ENCODE peak calls at places on chromosomes 12 and 14, in nine cellular contexts. E is left ventricle myocardium inferior, Y is cardiac fibroblast, L is fibroblast of pulmonary artery, U is adrenal gland, M is AG10803, H is mucosa of descending colon, Z is kidney epithelial cell, O is mammary epithelial cell. D is an unnamed sample.

GRCh38 chr14:28813810-28814209 is 47.2 kb downstream of the FOXG1 start:
- DNase-seq in L (peak), Z (no peak), H (no peak), U (no peak), O (peak), Y (peak), E (no peak), M (peak), D (no peak)

GRCh38 chr14:55654233-55654632 is 74.2 kb downstream of the KTN1 start:
- DNase-seq in Z (no peak), O (no peak), Y (no peak), L (peak), E (no peak), U (no peak), H (no peak), M (no peak), D (no peak)

GRCh38 chr14:89702151-89702936 is 252.2 kb downstream of the EFCAB11 start:
- DNase-seq in O (no peak), M (peak), H (peak), E (peak), Z (no peak), Y (peak), U (peak), L (peak), D (no peak)

GRCh38 chr12:28497889-28498411 is 307.7 kb downstream of the CCDC91 start:
- DNase-seq in U (no peak), Z (no peak), L (peak), H (no peak), Y (peak), E (no peak), O (peak), M (peak), D (no peak)

GRCh38 chr14:37232907-37233481 is 35.3 kb downstream of the MIPOL1 start:
- DNase-seq in E (no peak), H (no peak), U (no peak), L (peak), Z (no peak), M (peak), O (peak), Y (peak), D (peak)

GRCh38 chr14:104676694-104677505 is 12.5 kb upstream of the INF2 start:
- DNase-seq in E (peak), U (no peak), O (no peak), H (peak), Y (no peak), L (no peak), M (no peak), Z (no peak), D (no peak)

GRCh38 chr14:93012516-93013367 is 89.8 kb downstream of the CHGA start:
- DNase-seq in O (no peak), Z (no peak), H (no peak), L (no peak), M (no peak), Y (peak), U (no peak), E (no peak), D (no peak)

GRCh38 chr14:41606249-41607118 is at the start of gene LRFN5:
- DNase-seq in Z (no peak), M (peak), E (peak), U (peak), H (no peak), L (peak), Y (peak), O (no peak), D (no peak)

GRCh38 chr14:67851785-67852410 is 32.3 kb downstream of the RAD51B start:
- DNase-seq in H (no peak), M (no peak), L (no peak), Y (no peak), U (no peak), E (no peak), O (no peak), Z (no peak), D (no peak)

GRCh38 chr14:104681689-104682074 is 7.7 kb upstream of the INF2 start:
- DNase-seq in E (peak), Z (peak), H (peak), L (peak), Y (peak), O (peak), M (peak), U (peak), D (no peak)

GRCh38 chr12:105409881-105410471 is 79.5 kb downstream of the C12orf75 start:
- DNase-seq in E (peak), Z (no peak), H (no peak), Y (peak), U (peak), L (peak), O (peak), M (peak), D (no peak)

GRCh38 chr12:44217146-44217883 is 381.4 kb downstream of the TMEM117 start:
- DNase-seq in O (peak), Y (no peak), L (no peak), E (no peak), H (no peak), U (no peak), Z (no peak), M (no peak), D (no peak)

GRCh38 chr12:87317302-87317701 is 711.9 kb downstream of the C12orf50 start:
- DNase-seq in O (peak), E (no peak), H (no peak), Z (no peak), U (no peak), L (no peak), M (no peak), Y (peak), D (no peak)

GRCh38 chr12:47705571-47706425 is at the start of gene RPAP3:
- DNase-seq in E (peak), Y (peak), O (peak), M (peak), L (peak), Z (peak), U (peak), H (peak), D (no peak)

GRCh38 chr12:206746-207440 is 7.1 kb downstream of the SLC6A12 start:
- DNase-seq in Z (no peak), E (no peak), U (no peak), O (no peak), M (no peak), L (no peak), Y (no peak), H (no peak), D (no peak)

GRCh38 chr12:93223440-93224426 is 154.0 kb upstream of the NUDT4 start:
- DNase-seq in H (no peak), O (peak), E (no peak), U (no peak), L (peak), Z (no peak), M (peak), Y (peak), D (no peak)

GRCh38 chr14:103204852-103205540 is 81.7 kb downstream of the TNFAIP2 start:
- DNase-seq in O (peak), M (peak), H (no peak), U (no peak), Z (no peak), Y (peak), L (peak), E (no peak), D (no peak)

GRCh38 chr12:123269980-123270379 is 1.7 kb downstream of the CDK2AP1 start:
- DNase-seq in U (no peak), E (no peak), Z (no peak), M (no peak), H (no peak), L (no peak), Y (no peak), O (peak), D (no peak)

GRCh38 chr14:101363880-101364391 is 197.4 kb upstream of the DIO3 start:
- DNase-seq in E (no peak), Y (no peak), Z (no peak), M (no peak), H (no peak), L (no peak), U (no peak), O (no peak), D (no peak)

GRCh38 chr14:67762051-67762450 is 54.3 kb downstream of the ZFYVE26 start:
- DNase-seq in E (no peak), H (no peak), Y (no peak), M (no peak), O (no peak), U (no peak), L (no peak), Z (no peak), D (no peak)

GRCh38 chr14:51211149-51211548 is 28.9 kb upstream of the TMX1 start:
- DNase-seq in E (no peak), L (peak), Z (peak), M (no peak), O (no peak), Y (peak), U (no peak), H (no peak), D (no peak)

GRCh38 chr12:124506832-124507153 is 60.6 kb downstream of the NCOR2 start:
- DNase-seq in H (no peak), Y (no peak), U (no peak), M (no peak), O (no peak), Z (no peak), L (no peak), E (no peak), D (no peak)
- H3K4me3 ChIP-seq in H (no peak), Y (no peak), U (no peak), M (peak), O (no peak), Z (no peak), L (no peak), E (peak), D (no peak)

DNA sequence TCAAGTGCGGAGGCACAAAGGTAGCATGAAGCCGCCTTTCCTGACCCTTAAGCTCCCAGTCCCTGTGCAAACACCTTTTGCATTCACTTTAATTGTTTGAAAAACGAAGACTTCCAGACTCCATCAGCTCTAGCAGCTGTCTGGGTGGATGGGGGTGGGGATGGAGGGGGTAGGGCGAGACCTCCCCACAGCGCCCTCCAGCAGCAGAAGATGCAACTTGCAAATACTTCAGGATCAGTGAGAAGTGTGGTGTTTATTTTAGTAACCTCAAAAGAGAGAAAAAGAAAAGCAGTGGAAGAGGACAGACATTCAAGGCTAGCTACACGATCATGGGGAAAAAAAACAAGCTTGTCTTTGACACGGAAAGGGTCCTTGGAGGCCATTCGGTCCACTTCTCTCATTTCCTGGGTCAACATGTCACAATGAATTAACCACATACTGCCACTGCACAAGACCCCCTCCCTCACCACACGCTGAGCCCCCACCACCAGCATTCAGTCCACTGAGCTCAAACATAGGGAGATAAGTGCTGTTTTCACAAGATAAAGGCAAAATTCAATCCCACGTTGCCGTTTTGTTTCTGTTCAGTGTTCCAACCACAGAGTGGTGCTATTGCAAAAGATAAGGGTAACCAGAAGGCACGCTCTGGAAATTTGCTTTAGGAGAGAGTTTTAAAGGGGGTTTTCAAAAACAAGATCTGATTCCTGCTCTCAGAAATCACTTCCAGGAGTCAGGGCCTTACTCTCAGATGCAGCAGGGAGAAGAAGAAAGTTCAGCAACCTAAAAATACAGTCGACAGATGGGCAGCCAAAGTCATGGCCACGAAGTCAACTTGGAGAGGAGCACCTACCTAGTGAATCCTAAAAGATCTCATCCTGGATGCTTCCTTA is 3.3 kb upstream of the NTF3 start:
- DNase-seq in U (no peak), Y (peak), Z (no peak), H (no peak), O (no peak), E (no peak), M (peak), L (peak), D (no peak)
- H3K4me3 ChIP-seq in U (no peak), Y (no peak), Z (no peak), H (no peak), O (no peak), E (no peak), M (peak), L (no peak), D (peak)

GRCh38 chr12:95168746-95169145 is 48.5 kb downstream of the FGD6 start:
- DNase-seq in Z (no peak), E (no peak), H (no peak), L (no peak), O (no peak), Y (no peak), U (no peak), M (no peak), D (no peak)

GRCh38 chr12:95169368-95169767 is 47.9 kb downstream of the FGD6 start:
- DNase-seq in U (peak), Z (peak), Y (peak), H (no peak), E (no peak), L (peak), O (peak), M (peak), D (peak)

GRCh38 chr12:95158919-95159318 is 58.3 kb downstream of the FGD6 start:
- DNase-seq in Y (no peak), E (no peak), O (no peak), M (no peak), L (no peak), U (no peak), H (no peak), Z (no peak), D (no peak)

DNA sequence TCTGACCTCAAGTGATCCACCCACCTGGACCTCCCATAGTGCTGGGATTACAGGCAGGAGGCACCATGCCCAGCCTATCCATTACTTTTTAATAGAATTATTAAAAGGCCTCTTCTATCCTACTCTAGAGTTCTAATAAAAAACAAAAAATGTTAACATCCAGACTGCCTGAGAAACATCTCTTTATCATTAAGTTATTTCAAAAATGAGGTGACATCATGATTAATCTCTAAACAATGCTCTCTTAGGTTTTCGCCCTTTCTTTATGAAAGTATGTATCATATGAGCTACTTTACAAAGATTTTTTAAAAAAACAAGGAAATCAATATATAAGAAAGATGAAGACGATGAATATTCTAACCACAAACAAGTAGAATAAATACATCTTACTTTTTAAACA is 52.6 kb downstream of the FGD6 start:
- DNase-seq in U (no peak), H (no peak), M (peak), E (no peak), Z (no peak), Y (peak), O (no peak), L (peak), D (no peak)
- H3K4me3 ChIP-seq in U (peak), H (no peak), M (no peak), E (no peak), Z (no peak), Y (no peak), O (no peak), L (no peak), D (no peak)

DNA sequence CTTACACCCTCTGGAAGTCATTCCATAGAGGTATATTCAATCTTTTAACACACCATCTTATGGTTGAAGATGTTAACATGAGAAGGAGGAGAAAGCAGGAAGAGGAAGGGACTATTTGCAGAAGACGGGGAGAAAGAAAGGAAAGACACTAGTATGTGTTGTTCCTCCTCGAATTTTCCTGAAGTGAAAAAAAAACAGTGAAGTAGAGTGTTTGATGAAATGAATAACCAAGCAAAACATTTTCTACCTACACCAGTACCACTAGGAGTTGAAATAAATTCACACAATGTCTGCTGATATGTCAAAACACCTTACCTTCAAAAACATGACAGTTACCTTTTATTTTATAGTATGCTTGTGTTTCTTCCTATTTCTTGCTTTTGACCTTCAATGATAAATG is 1.4 kb upstream of the CNOT2 start:
- DNase-seq in E (no peak), Y (no peak), L (no peak), Z (no peak), U (no peak), M (no peak), H (no peak), O (no peak), D (no peak)
- H3K4me3 ChIP-seq in E (peak), Y (peak), L (peak), Z (no peak), U (no peak), M (peak), H (no peak), O (peak), D (peak)

GRCh38 chr12:8014836-8015235 is 17.7 kb upstream of the FOXJ2 start:
- DNase-seq in H (no peak), M (no peak), U (no peak), L (no peak), Z (no peak), O (no peak), Y (no peak), E (no peak), D (no peak)
- H3K4me3 ChIP-seq in H (no peak), M (no peak), U (no peak), L (no peak), Z (no peak), O (no peak), Y (no peak), E (no peak), D (no peak)

D was measured in AG04449.